ENCODE peak calls at places on chromosome 10, in five cellular contexts. D, K, I, J and B are unnamed samples.

GRCh38 chr10:45155784-45156183 is 155.1 kb downstream of the ZNF22 start:
- ATAC-seq in D (no peak), K (peak; percentile 11), I (no peak), J (no peak), B (no peak)

GRCh38 chr10:110903280-110904278 is 15.4 kb downstream of the BBIP1 start:
- ATAC-seq in D (peak; percentile 37), K (peak; percentile 89), I (peak; percentile 87), J (no peak), B (no peak)

GRCh38 chr10:110840225-110840922 is 31.4 kb upstream of the PDCD4 start:
- ATAC-seq in D (no peak), K (no peak), I (no peak), J (peak; percentile 56), B (peak; percentile 45)

GRCh38 chr10:33566426-33566825 is 232.0 kb upstream of the NRP1 start:
- ATAC-seq in D (no peak), K (no peak), I (no peak), J (no peak), B (no peak)

GRCh38 chr10:11616021-11616420 is 4.6 kb upstream of the USP6NL start:
- ATAC-seq in D (no peak), K (no peak), I (no peak), J (no peak), B (no peak)

GRCh38 chr10:71187600-71187999 is 24.8 kb upstream of the UNC5B start:
- ATAC-seq in D (no peak), K (no peak), I (no peak), J (peak; percentile 81), B (peak; percentile 88)

GRCh38 chr10:37488792-37489657 is 363.6 kb downstream of the ANKRD30A start:
- ATAC-seq in D (no peak), K (no peak), I (no peak), J (peak; percentile 50), B (no peak)

GRCh38 chr10:29381230-29381563 is 92.3 kb downstream of the LYZL1 start:
- ATAC-seq in D (no peak), K (no peak), I (no peak), J (no peak), B (no peak)

GRCh38 chr10:88707429-88708110 is 1.5 kb downstream of the LIPK start:
- ATAC-seq in D (no peak), K (peak; percentile 86), I (peak; percentile 90), J (no peak), B (no peak)

GRCh38 chr10:2137549-2138174 is 400.3 kb upstream of the ADARB2 start:
- ATAC-seq in D (no peak), K (no peak), I (no peak), J (no peak), B (no peak)

GRCh38 chr10:42911359-42911758 is 128.8 kb downstream of the BMS1 start:
- ATAC-seq in D (no peak), K (no peak), I (no peak), J (no peak), B (peak; percentile 13)

GRCh38 chr10:14603539-14604102 is 171.1 kb downstream of the FAM107B start:
- ATAC-seq in D (peak; percentile 6), K (peak; percentile 20), I (peak; percentile 25), J (peak; percentile 14), B (peak; percentile 35)

GRCh38 chr10:110529596-110530011 is 31.9 kb downstream of the DUSP5 start:
- ATAC-seq in D (peak; percentile 63), K (peak; percentile 2), I (peak; percentile 30), J (no peak), B (no peak)

GRCh38 chr10:110326351-110327032 is 21.8 kb upstream of the SMNDC1 start:
- ATAC-seq in D (no peak), K (peak; percentile 73), I (peak; percentile 41), J (no peak), B (no peak)

GRCh38 chr10:6208781-6209235 is 6.1 kb downstream of the PFKFB3 start:
- ATAC-seq in D (peak; percentile 10), K (no peak), I (no peak), J (peak; percentile 11), B (no peak)

GRCh38 chr10:14750900-14751575 is 23.7 kb downstream of the FAM107B start:
- ATAC-seq in D (peak; percentile 65), K (no peak), I (no peak), J (peak; percentile 64), B (peak; percentile 11)

GRCh38 chr10:88960854-88961253 is 8.3 kb upstream of the ACTA2 start:
- ATAC-seq in D (no peak), K (peak; percentile 99), I (peak; percentile 94), J (no peak), B (no peak)

GRCh38 chr10:110267246-110267645 is 37.5 kb downstream of the SMNDC1 start:
- ATAC-seq in D (no peak), K (no peak), I (no peak), J (no peak), B (no peak)

GRCh38 chr10:43340619-43341018 is 30.8 kb upstream of the FXYD4 start:
- ATAC-seq in D (no peak), K (no peak), I (no peak), J (no peak), B (no peak)

GRCh38 chr10:124621637-124622036 is 122.5 kb downstream of the FAM53B start:
- ATAC-seq in D (no peak), K (no peak), I (no peak), J (no peak), B (no peak)

GRCh38 chr10:24891823-24892222 is 60.6 kb downstream of the PRTFDC1 start:
- ATAC-seq in D (no peak), K (no peak), I (no peak), J (no peak), B (no peak)

GRCh38 chr10:22301193-22301592 is 15.0 kb upstream of the COMMD3 start:
- ATAC-seq in D (no peak), K (no peak), I (no peak), J (no peak), B (no peak)

GRCh38 chr10:100825325-100825875 is 80.0 kb downstream of the PAX2 start:
- ATAC-seq in D (no peak), K (no peak), I (no peak), J (no peak), B (no peak)

GRCh38 chr10:78004215-78005026 is 24.9 kb downstream of the POLR3A start:
- ATAC-seq in D (no peak), K (no peak), I (no peak), J (no peak), B (no peak)

GRCh38 chr10:98400482-98400881 is 14.5 kb downstream of the PYROXD2 start:
- ATAC-seq in D (no peak), K (peak; percentile 83), I (no peak), J (peak; percentile 5), B (no peak)

GRCh38 chr10:93820434-93820833 is 62.7 kb downstream of the LGI1 start:
- ATAC-seq in D (no peak), K (no peak), I (no peak), J (no peak), B (no peak)

GRCh38 chr10:96415896-96416554 is 57.2 kb upstream of the OPALIN start:
- ATAC-seq in D (no peak), K (no peak), I (no peak), J (no peak), B (no peak)

GRCh38 chr10:29254123-29255046 is 34.5 kb upstream of the LYZL1 start:
- ATAC-seq in D (no peak), K (no peak), I (no peak), J (no peak), B (no peak)

GRCh38 chr10:4013651-4014085 is 228.7 kb upstream of the KLF6 start:
- ATAC-seq in D (peak; percentile 73), K (peak; percentile 97), I (peak; percentile 89), J (no peak), B (no peak)

GRCh38 chr10:120970595-120971529 is 119.7 kb downstream of the WDR11 start:
- ATAC-seq in D (no peak), K (no peak), I (no peak), J (no peak), B (no peak)

GRCh38 chr10:1309969-1310789 is 254.0 kb downstream of the WDR37 start:
- ATAC-seq in D (no peak), K (no peak), I (no peak), J (no peak), B (no peak)